ENCODE peak calls at places on chromosomes 5 and 9, in five cellular contexts. V is HCT116, R is H1, J is HepG2, Q is K562. D is an unnamed sample.

GRCh38 chr9:69590241-69590640 is 81.9 kb downstream of the APBA1 start:
- DNase-seq in V (no peak), R (no peak), J (no peak), Q (no peak), D (no peak)

GRCh38 chr5:138544171-138545134 is 1.4 kb upstream of the ETF1 start:
- DNase-seq in V (no peak), R (no peak), J (no peak), Q (no peak), D (no peak)

GRCh38 chr9:134734270-134734669 is 92.7 kb downstream of the COL5A1 start:
- DNase-seq in V (no peak), R (no peak), J (peak; percentile 27), Q (no peak), D (no peak)

GRCh38 chr5:51960617-51961115 is 577.4 kb downstream of the ISL1 start:
- DNase-seq in V (peak; percentile 7), R (no peak), J (no peak), Q (no peak), D (no peak)

GRCh38 chr5:5490774-5491347 is 68.4 kb downstream of the ICE1 start:
- DNase-seq in V (no peak), R (no peak), J (no peak), Q (no peak), D (no peak)

GRCh38 chr5:10329808-10330481 is 22.2 kb upstream of the CMBL start:
- DNase-seq in V (no peak), R (no peak), J (no peak), Q (no peak), D (no peak)

GRCh38 chr5:179060116-179061008 is at the start of gene ZNF354C:
- DNase-seq in V (no peak), R (peak; percentile 70), J (no peak), Q (no peak), D (no peak)

GRCh38 chr5:140347382-140347781 is 979 bp upstream of the HBEGF start:
- DNase-seq in V (no peak), R (no peak), J (no peak), Q (no peak), D (no peak)

GRCh38 chr9:5633243-5633642 is 4.3 kb downstream of the RIC1 start:
- DNase-seq in V (no peak), R (no peak), J (no peak), Q (no peak), D (no peak)

GRCh38 chr9:3888496-3888858 is 362.7 kb upstream of the RFX3 start:
- DNase-seq in V (no peak), R (no peak), J (no peak), Q (no peak), D (no peak)

GRCh38 chr9:109232449-109232848 is 65.4 kb upstream of the FRRS1L start:
- DNase-seq in V (no peak), R (no peak), J (no peak), Q (no peak), D (no peak)
- TF ChIP-seq SRF in V (no peak), R (no peak), J (no peak), Q (no peak), D (no peak)

GRCh38 chr9:90803860-90804593 is 2.4 kb downstream of the SYK start:
- DNase-seq in V (no peak), R (no peak), J (no peak), Q (no peak), D (no peak)
- TF ChIP-seq SRF in V (no peak), R (no peak), J (no peak), Q (no peak), D (no peak)

GRCh38 chr9:113626735-113627495 is 163.4 kb downstream of the RGS3 start:
- DNase-seq in V (no peak), R (no peak), J (no peak), Q (no peak), D (no peak)
- TF ChIP-seq SRF in V (no peak), R (no peak), J (no peak), Q (no peak), D (no peak)

GRCh38 chr9:109100543-109101201 is 19.1 kb downstream of the TMEM245 start:
- DNase-seq in V (no peak), R (no peak), J (no peak), Q (no peak), D (no peak)

GRCh38 chr9:109098960-109099308 is 20.8 kb downstream of the TMEM245 start:
- DNase-seq in V (no peak), R (no peak), J (no peak), Q (no peak), D (no peak)

GRCh38 chr9:109101202-109101595 is 18.5 kb downstream of the TMEM245 start:
- DNase-seq in V (no peak), R (no peak), J (no peak), Q (no peak), D (no peak)

GRCh38 chr9:109097156-109097555 is 22.6 kb downstream of the TMEM245 start:
- DNase-seq in V (no peak), R (no peak), J (no peak), Q (no peak), D (no peak)

GRCh38 chr9:109098221-109098959 is 21.4 kb downstream of the TMEM245 start:
- DNase-seq in V (no peak), R (no peak), J (peak; percentile 68), Q (peak; percentile 36), D (no peak)
- TF ChIP-seq SRF in V (no peak), R (no peak), J (no peak), Q (no peak), D (no peak)

D was measured in GM12878.